ENCODE peak calls at places on chromosome 11, in nine cellular contexts. Q, B, N, L, F, I, Y, U and D are unnamed samples.

GRCh38 chr11:118911880-118912741 is 13.6 kb downstream of the BCL9L start:
- DNase-seq in N (no peak), Y (peak), I (peak), L (peak), B (peak), F (peak), Q (peak), U (peak), D (peak)

GRCh38 chr11:62892077-62892922 is 11.6 kb downstream of the SLC3A2 start:
- DNase-seq in L (no peak), B (no peak), Q (no peak), U (no peak), N (no peak), F (no peak), Y (no peak), I (no peak), D (no peak)

GRCh38 chr11:114892381-114893197 is 214.3 kb downstream of the NXPE2 start:
- DNase-seq in U (no peak), B (no peak), Y (no peak), I (no peak), Q (no peak), F (no peak), L (no peak), N (no peak), D (no peak)

GRCh38 chr11:44363116-44363515 is 53.2 kb upstream of the ALX4 start:
- DNase-seq in N (no peak), L (no peak), F (no peak), B (no peak), Q (no peak), U (no peak), Y (no peak), I (no peak), D (no peak)

GRCh38 chr11:34252651-34253050 is 105.2 kb downstream of the ABTB2 start:
- DNase-seq in N (no peak), B (no peak), Y (peak), L (no peak), U (no peak), Q (no peak), F (no peak), I (no peak), D (no peak)

GRCh38 chr11:67062526-67063373 is 6.1 kb downstream of the RHOD start:
- DNase-seq in B (no peak), U (no peak), F (no peak), I (peak), N (no peak), Y (no peak), Q (no peak), L (peak), D (no peak)

GRCh38 chr11:65112551-65113360 is 1.1 kb downstream of the TM7SF2 start:
- DNase-seq in B (no peak), F (peak), L (no peak), Q (peak), N (no peak), I (peak), Y (peak), U (peak), D (no peak)

GRCh38 chr11:57427692-57428082 is 766 bp upstream of the SLC43A3 start:
- DNase-seq in I (peak), F (peak), L (no peak), N (peak), U (no peak), Q (no peak), B (no peak), Y (no peak), D (no peak)

GRCh38 chr11:112899235-112899634 is 62.0 kb upstream of the NCAM1 start:
- DNase-seq in N (no peak), F (no peak), Q (no peak), Y (no peak), B (no peak), U (no peak), L (no peak), I (no peak), D (no peak)

GRCh38 chr11:350723-351255 is 18.5 kb upstream of the B4GALNT4 start:
- DNase-seq in B (no peak), N (no peak), L (no peak), F (peak), I (peak), U (no peak), Q (no peak), Y (no peak), D (peak)

GRCh38 chr11:88050247-88050646 is 125.0 kb downstream of the RAB38 start:
- DNase-seq in F (no peak), Q (no peak), Y (no peak), B (no peak), I (peak), N (no peak), L (peak), U (no peak), D (no peak)

GRCh38 chr11:59755701-59756495 is 722 bp downstream of the STX3 start:
- DNase-seq in U (peak), Y (peak), L (peak), B (peak), I (peak), Q (peak), N (peak), F (peak), D (peak)

GRCh38 chr11:113377606-113378005 is 10.0 kb upstream of the ANKK1 start:
- DNase-seq in F (peak), L (no peak), N (no peak), I (no peak), B (no peak), Y (no peak), Q (no peak), U (no peak), D (no peak)

GRCh38 chr11:66919938-66920337 is 38.2 kb downstream of the PC start:
- DNase-seq in Q (no peak), F (no peak), Y (no peak), I (no peak), U (no peak), L (no peak), B (no peak), N (peak), D (peak)

GRCh38 chr11:94307101-94307791 is 2.9 kb downstream of the IZUMO1R start:
- DNase-seq in I (no peak), B (no peak), U (no peak), N (no peak), L (no peak), Q (no peak), F (no peak), Y (no peak), D (no peak)

GRCh38 chr11:46272816-46273427 is 4.5 kb upstream of the CREB3L1 start:
- DNase-seq in B (no peak), L (peak), Y (no peak), Q (no peak), N (no peak), U (no peak), F (peak), I (peak), D (peak)

GRCh38 chr11:118921929-118922744 is 3.6 kb downstream of the BCL9L start:
- DNase-seq in Y (peak), L (peak), U (no peak), B (no peak), N (no peak), I (peak), Q (no peak), F (peak), D (peak)

GRCh38 chr11:46413755-46414465 is 22.3 kb upstream of the CHRM4 start:
- DNase-seq in B (no peak), L (no peak), N (no peak), Q (no peak), F (no peak), U (no peak), I (peak), Y (peak), D (no peak)

GRCh38 chr11:12944889-12945288 is 64.2 kb upstream of the RASSF10 start:
- DNase-seq in Y (no peak), B (no peak), L (no peak), F (no peak), N (no peak), Q (no peak), I (no peak), U (no peak), D (no peak)

GRCh38 chr11:15819679-15820286 is 536.6 kb downstream of the SOX6 start:
- DNase-seq in U (no peak), Y (no peak), I (peak), Q (peak), N (peak), B (peak), L (peak), F (peak), D (peak)

GRCh38 chr11:22521226-22521625 is 104.4 kb downstream of the FANCF start:
- DNase-seq in L (peak), Q (no peak), Y (peak), U (no peak), F (no peak), N (no peak), I (peak), B (peak), D (peak)

GRCh38 chr11:9017773-9018172 is 14.0 kb upstream of the NRIP3 start:
- DNase-seq in L (no peak), U (no peak), F (peak), N (peak), Y (no peak), Q (no peak), I (no peak), B (no peak), D (no peak)